ENCODE peak calls at places on chromosome 18, in ten cellular contexts. One of them, this sample, is unnamed.

GRCh38 chr18:14025306-14025940 is 106.8 kb downstream of the ZNF519 start:
- DNase-seq in activated T-helper 1 cell treated with anti-CD3 and anti-CD28 coated beads, Interleukin-2, amount 50 U/mL, for 16 hours: no peak
- DNase-seq in H9: peak; percentile 57
- DNase-seq in epithelial cell of esophagus: no peak
- DNase-seq in kidney tubule cell: no peak
- DNase-seq in T-helper 9 cell: no peak
- DNase-seq in left ventricle myocardium superior: no peak
- DNase-seq in endodermal cell: peak; percentile 72
- DNase-seq in activated T-cell treated with anti-CD3 and anti-CD28 coated beads for 1 hour: no peak
- DNase-seq in HuH-7: no peak
- DNase-seq in this sample: no peak

GRCh38 chr18:42446195-42446594 is 491.2 kb downstream of the PIK3C3 start:
- DNase-seq in activated T-helper 1 cell treated with anti-CD3 and anti-CD28 coated beads, Interleukin-2, amount 50 U/mL, for 16 hours: no peak
- DNase-seq in H9: no peak
- DNase-seq in epithelial cell of esophagus: no peak
- DNase-seq in kidney tubule cell: peak; percentile 98
- DNase-seq in T-helper 9 cell: no peak
- DNase-seq in left ventricle myocardium superior: no peak
- DNase-seq in endodermal cell: no peak
- DNase-seq in activated T-cell treated with anti-CD3 and anti-CD28 coated beads for 1 hour: no peak
- DNase-seq in HuH-7: peak; percentile 1
- DNase-seq in this sample: no peak

GRCh38 chr18:8703181-8703638 is 2.1 kb upstream of the MTCL1 start:
- DNase-seq in activated T-helper 1 cell treated with anti-CD3 and anti-CD28 coated beads, Interleukin-2, amount 50 U/mL, for 16 hours: no peak
- DNase-seq in H9: no peak
- DNase-seq in epithelial cell of esophagus: no peak
- DNase-seq in kidney tubule cell: no peak
- DNase-seq in T-helper 9 cell: no peak
- DNase-seq in left ventricle myocardium superior: no peak
- DNase-seq in endodermal cell: peak; percentile 67
- DNase-seq in activated T-cell treated with anti-CD3 and anti-CD28 coated beads for 1 hour: no peak
- DNase-seq in HuH-7: no peak
- DNase-seq in this sample: no peak

GRCh38 chr18:12336887-12337286 is 28.8 kb downstream of the TUBB6 start:
- DNase-seq in activated T-helper 1 cell treated with anti-CD3 and anti-CD28 coated beads, Interleukin-2, amount 50 U/mL, for 16 hours: no peak
- DNase-seq in H9: no peak
- DNase-seq in epithelial cell of esophagus: peak; percentile 74
- DNase-seq in kidney tubule cell: peak; percentile 93
- DNase-seq in T-helper 9 cell: no peak
- DNase-seq in left ventricle myocardium superior: no peak
- DNase-seq in endodermal cell: peak; percentile 70
- DNase-seq in activated T-cell treated with anti-CD3 and anti-CD28 coated beads for 1 hour: no peak
- DNase-seq in HuH-7: peak; percentile 75
- DNase-seq in this sample: peak; percentile 72

GRCh38 chr18:9984025-9984424 is 70.2 kb downstream of the VAPA start:
- DNase-seq in activated T-helper 1 cell treated with anti-CD3 and anti-CD28 coated beads, Interleukin-2, amount 50 U/mL, for 16 hours: no peak
- DNase-seq in H9: no peak
- DNase-seq in epithelial cell of esophagus: no peak
- DNase-seq in kidney tubule cell: no peak
- DNase-seq in T-helper 9 cell: no peak
- DNase-seq in left ventricle myocardium superior: no peak
- DNase-seq in endodermal cell: no peak
- DNase-seq in activated T-cell treated with anti-CD3 and anti-CD28 coated beads for 1 hour: no peak
- DNase-seq in HuH-7: no peak
- DNase-seq in this sample: no peak

GRCh38 chr18:48514786-48515185 is 24.0 kb upstream of the CTIF start:
- DNase-seq in activated T-helper 1 cell treated with anti-CD3 and anti-CD28 coated beads, Interleukin-2, amount 50 U/mL, for 16 hours: no peak
- DNase-seq in H9: no peak
- DNase-seq in epithelial cell of esophagus: no peak
- DNase-seq in kidney tubule cell: no peak
- DNase-seq in T-helper 9 cell: no peak
- DNase-seq in left ventricle myocardium superior: no peak
- DNase-seq in endodermal cell: no peak
- DNase-seq in activated T-cell treated with anti-CD3 and anti-CD28 coated beads for 1 hour: no peak
- DNase-seq in HuH-7: no peak
- DNase-seq in this sample: no peak

GRCh38 chr18:40553029-40553428 is 1402.0 kb upstream of the PIK3C3 start:
- DNase-seq in activated T-helper 1 cell treated with anti-CD3 and anti-CD28 coated beads, Interleukin-2, amount 50 U/mL, for 16 hours: no peak
- DNase-seq in H9: no peak
- DNase-seq in epithelial cell of esophagus: peak; percentile 41
- DNase-seq in kidney tubule cell: no peak
- DNase-seq in T-helper 9 cell: no peak
- DNase-seq in left ventricle myocardium superior: no peak
- DNase-seq in endodermal cell: no peak
- DNase-seq in activated T-cell treated with anti-CD3 and anti-CD28 coated beads for 1 hour: no peak
- DNase-seq in HuH-7: no peak
- DNase-seq in this sample: no peak

GRCh38 chr18:28005164-28005563 is 171.8 kb downstream of the CDH2 start:
- DNase-seq in activated T-helper 1 cell treated with anti-CD3 and anti-CD28 coated beads, Interleukin-2, amount 50 U/mL, for 16 hours: no peak
- DNase-seq in H9: peak; percentile 43
- DNase-seq in epithelial cell of esophagus: no peak
- DNase-seq in kidney tubule cell: no peak
- DNase-seq in T-helper 9 cell: no peak
- DNase-seq in left ventricle myocardium superior: no peak
- DNase-seq in endodermal cell: no peak
- DNase-seq in activated T-cell treated with anti-CD3 and anti-CD28 coated beads for 1 hour: no peak
- DNase-seq in HuH-7: no peak
- DNase-seq in this sample: no peak